ENCODE peak calls at places on chromosomes 3 and 15, in six cellular contexts. L, R, H, Y, O and N are unnamed samples.

GRCh38 chr3:190012314-190012782 is 108.3 kb downstream of the P3H2 start:
- DNase-seq in H (no peak), L (peak; percentile 81), R (peak; percentile 87), O (peak; percentile 43), Y (peak; percentile 96), N (no peak)

GRCh38 chr15:34729886-34730285 is 24.9 kb downstream of the GJD2 start:
- DNase-seq in H (no peak), L (no peak), Y (no peak), R (no peak), O (no peak), N (no peak)

GRCh38 chr3:142987707-142988106 is 13.7 kb upstream of the U2SURP start:
- DNase-seq in L (no peak), O (peak; percentile 68), H (no peak), R (peak; percentile 42), Y (peak; percentile 31), N (no peak)

GRCh38 chr3:149781216-149781615 is 11.1 kb downstream of the ANKUB1 start:
- DNase-seq in O (no peak), H (no peak), Y (no peak), R (no peak), L (no peak), N (no peak)

GRCh38 chr3:112128843-112129727 is 4.0 kb downstream of the GCSAM start:
- DNase-seq in Y (peak; percentile 74), H (peak; percentile 78), O (no peak), L (no peak), R (no peak), N (no peak)

GRCh38 chr15:85865070-85865684 is 70.5 kb upstream of the KLHL25 start:
- DNase-seq in R (peak; percentile 44), H (no peak), O (peak; percentile 30), Y (peak; percentile 34), L (peak; percentile 24), N (no peak)

GRCh38 chr3:98613616-98614015 is 20.2 kb upstream of the CPOX start:
- DNase-seq in Y (peak; percentile 56), H (no peak), L (peak; percentile 8), R (no peak), O (no peak), N (no peak)

GRCh38 chr15:75198560-75199346 is 2.9 kb upstream of the C15orf39 start:
- DNase-seq in R (peak; percentile 57), H (peak; percentile 94), O (peak; percentile 52), L (peak; percentile 62), Y (peak; percentile 71), N (no peak)

GRCh38 chr3:99903844-99904243 is 86.2 kb downstream of the CMSS1 start:
- DNase-seq in H (no peak), O (no peak), Y (no peak), L (no peak), R (no peak), N (no peak)

GRCh38 chr3:33023176-33024136 is 72.0 kb downstream of the CCR4 start:
- DNase-seq in H (no peak), L (no peak), R (no peak), O (no peak), Y (no peak), N (no peak)

GRCh38 chr3:141085331-141086047 is 34.3 kb downstream of the SPSB4 start:
- DNase-seq in Y (no peak), H (no peak), O (no peak), L (no peak), R (no peak), N (no peak)